ENCODE peak calls at places on chromosome 18, in five cellular contexts. N is M059J, Q is AML-193, Y is naive B cell, C is AG20443. G is an unnamed sample.

GRCh38 chr18:63832470-63832869 is 55.0 kb upstream of the SERPINB2 start:
- DNase-seq in N (peak), Q (no peak), Y (no peak), C (no peak), G (no peak)

GRCh38 chr18:48645427-48646002 is 106.7 kb downstream of the CTIF start:
- DNase-seq in N (no peak), Q (no peak), Y (no peak), C (no peak), G (no peak)

GRCh38 chr18:54209471-54210180 is 14.8 kb downstream of the MBD2 start:
- DNase-seq in N (peak), Q (no peak), Y (no peak), C (no peak), G (no peak)

GRCh38 chr18:34710430-34711386 is 610 bp downstream of the DTNA start:
- DNase-seq in N (peak), Q (no peak), Y (no peak), C (peak), G (no peak)

GRCh38 chr18:6013101-6013790 is 117.9 kb upstream of the TMEM200C start:
- DNase-seq in N (peak), Q (no peak), Y (no peak), C (peak), G (no peak)

GRCh38 chr18:42860011-42860410 is 255.5 kb downstream of the RIT2 start:
- DNase-seq in N (peak), Q (no peak), Y (no peak), C (no peak), G (no peak)

GRCh38 chr18:350953-351572 is 83.2 kb upstream of the THOC1 start:
- DNase-seq in N (no peak), Q (no peak), Y (no peak), C (no peak), G (no peak)

GRCh38 chr18:42310956-42311355 is 355.9 kb downstream of the PIK3C3 start:
- DNase-seq in N (peak), Q (no peak), Y (no peak), C (peak), G (no peak)

GRCh38 chr18:67266591-67267237 is 249.8 kb downstream of the DSEL start:
- DNase-seq in N (peak), Q (peak), Y (no peak), C (no peak), G (no peak)

GRCh38 chr18:21141678-21142422 is 30.2 kb upstream of the ROCK1 start:
- DNase-seq in N (no peak), Q (no peak), Y (no peak), C (peak), G (no peak)

GRCh38 chr18:79460445-79461300 is 64.9 kb downstream of the NFATC1 start:
- DNase-seq in N (no peak), Q (no peak), Y (peak), C (no peak), G (no peak)

GRCh38 chr18:3623769-3624545 is 174.0 kb downstream of the TGIF1 start:
- DNase-seq in N (peak), Q (no peak), Y (no peak), C (peak), G (peak)

GRCh38 chr18:12008842-12009580 is 27.7 kb downstream of the IMPA2 start:
- DNase-seq in N (no peak), Q (no peak), Y (no peak), C (no peak), G (no peak)

GRCh38 chr18:74342416-74343043 is 26.9 kb downstream of the C18orf63 start:
- DNase-seq in N (peak), Q (peak), Y (peak), C (peak), G (peak)

GRCh38 chr18:70337139-70337972 is 48.5 kb downstream of the SOCS6 start:
- DNase-seq in N (peak), Q (no peak), Y (no peak), C (peak), G (no peak)

GRCh38 chr18:27120246-27120645 is 64.9 kb downstream of the CHST9 start:
- DNase-seq in N (peak), Q (no peak), Y (no peak), C (no peak), G (no peak)

GRCh38 chr18:22921762-22922161 is 11.4 kb upstream of the RBBP8 start:
- DNase-seq in N (no peak), Q (no peak), Y (no peak), C (no peak), G (no peak)

GRCh38 chr18:22831441-22831904 is 101.7 kb upstream of the RBBP8 start:
- DNase-seq in N (peak), Q (peak), Y (no peak), C (peak), G (no peak)

GRCh38 chr18:26417190-26417589 is 131.2 kb downstream of the KCTD1 start:
- DNase-seq in N (no peak), Q (no peak), Y (no peak), C (no peak), G (no peak)

GRCh38 chr18:21457179-21457535 is 143.3 kb downstream of the ESCO1 start:
- DNase-seq in N (no peak), Q (no peak), Y (no peak), C (no peak), G (no peak)

GRCh38 chr18:48947583-48947982 is 3.2 kb downstream of the SMAD7 start:
- DNase-seq in N (peak), Q (no peak), Y (no peak), C (no peak), G (no peak)

GRCh38 chr18:48797841-48798255 is 152.9 kb downstream of the SMAD7 start:
- DNase-seq in N (no peak), Q (no peak), Y (no peak), C (no peak), G (no peak)

GRCh38 chr18:60064271-60064670 is 164.5 kb downstream of the PMAIP1 start:
- DNase-seq in N (peak), Q (no peak), Y (no peak), C (no peak), G (no peak)

GRCh38 chr18:10770264-10770663 is 244.4 kb downstream of the NAPG start:
- DNase-seq in N (no peak), Q (no peak), Y (no peak), C (no peak), G (no peak)

GRCh38 chr18:24397131-24397693 is 412 bp downstream of the OSBPL1A start:
- DNase-seq in N (peak), Q (no peak), Y (peak), C (peak), G (peak)

G was measured in KBM-7.